ENCODE peak calls at places on chromosomes 16 and 17, in nine cellular contexts. K is naive thymus-derived CD4-positive, alpha-beta T cell; Y is osteoblast; U is GM23248; B is lower lobe of right lung; D is CD8-positive, alpha-beta T cell; G is body of pancreas; I is PC-9; W is neural progenitor cell. C is an unnamed sample.

GRCh38 chr17:81888105-81888987 is 3.0 kb downstream of the ALYREF start:
- DNase-seq in W (no peak), U (no peak), Y (peak; percentile 78), D (no peak), K (no peak), G (no peak), B (no peak), I (no peak), C (peak; percentile 42)

GRCh38 chr16:2529061-2529931 is 1.9 kb downstream of the CEMP1 start:
- DNase-seq in G (no peak), K (no peak), B (no peak), Y (peak; percentile 85), D (no peak), W (no peak), U (peak; percentile 51), I (no peak), C (peak; percentile 66)

GRCh38 chr17:16419074-16419928 is 3.9 kb downstream of the TRPV2 start:
- DNase-seq in W (no peak), U (peak; percentile 95), I (peak; percentile 81), Y (peak; percentile 97), G (peak; percentile 51), K (no peak), B (no peak), D (peak; percentile 37), C (peak; percentile 70)

GRCh38 chr17:42559076-42559475 is 2.9 kb upstream of the COASY start:
- DNase-seq in I (no peak), U (no peak), W (no peak), B (no peak), K (no peak), D (no peak), Y (no peak), G (no peak), C (no peak)

GRCh38 chr17:40848583-40849235 is 18.3 kb downstream of the KRT12 start:
- DNase-seq in D (no peak), B (no peak), W (no peak), U (no peak), Y (no peak), I (peak; percentile 74), K (no peak), G (no peak), C (no peak)

GRCh38 chr16:89815639-89816348 is 653 bp downstream of the FANCA start:
- DNase-seq in D (no peak), U (peak; percentile 29), G (no peak), B (no peak), W (peak; percentile 39), K (no peak), Y (peak; percentile 86), I (no peak), C (peak; percentile 64)

GRCh38 chr17:44518032-44518431 is 14.8 kb upstream of the GPATCH8 start:
- DNase-seq in Y (peak; percentile 90), G (no peak), U (peak; percentile 70), B (no peak), W (no peak), I (no peak), D (no peak), K (no peak), C (no peak)

GRCh38 chr16:72986011-72986410 is 61.9 kb downstream of the ZFHX3 start:
- DNase-seq in I (no peak), Y (no peak), W (no peak), D (no peak), G (no peak), B (no peak), U (peak; percentile 33), K (no peak), C (peak; percentile 48)

GRCh38 chr16:30007378-30007895 is 3.4 kb downstream of the DOC2A start:
- DNase-seq in D (no peak), G (no peak), I (no peak), Y (peak; percentile 84), B (no peak), W (no peak), U (no peak), K (no peak), C (no peak)

GRCh38 chr17:4584835-4585187 is 482 bp downstream of the SMTNL2 start:
- DNase-seq in B (no peak), K (no peak), G (no peak), Y (no peak), U (no peak), I (no peak), D (no peak), W (no peak), C (peak; percentile 78)

GRCh38 chr16:19722981-19723380 is 4.9 kb downstream of the IQCK start:
- DNase-seq in W (no peak), G (no peak), Y (no peak), K (no peak), B (no peak), D (no peak), I (no peak), U (no peak), C (peak; percentile 76)

GRCh38 chr16:46974352-46974751 is 878 bp upstream of the DNAJA2 start:
- DNase-seq in B (no peak), W (peak; percentile 13), Y (no peak), D (no peak), I (no peak), K (peak; percentile 24), G (no peak), U (peak; percentile 51), C (peak; percentile 53)

GRCh38 chr16:20620003-20620402 is 43.8 kb upstream of the ACSM2B start:
- DNase-seq in K (no peak), G (no peak), I (no peak), B (no peak), Y (no peak), U (no peak), W (no peak), D (no peak), C (no peak)

GRCh38 chr16:47374629-47375028 is 86.2 kb downstream of the ITFG1 start:
- DNase-seq in U (no peak), Y (no peak), D (no peak), K (no peak), G (no peak), W (no peak), I (no peak), B (no peak), C (no peak)

GRCh38 chr17:81097943-81098308 is 63.0 kb downstream of the BAIAP2 start:
- DNase-seq in Y (peak; percentile 97), U (peak; percentile 76), K (no peak), I (peak; percentile 61), G (no peak), W (no peak), D (no peak), B (peak; percentile 76), C (no peak)

GRCh38 chr17:58569216-58569615 is 54.8 kb upstream of the MTMR4 start:
- DNase-seq in W (no peak), U (no peak), Y (no peak), B (no peak), D (no peak), I (no peak), G (no peak), K (no peak), C (no peak)

GRCh38 chr17:40070895-40071719 is 8.3 kb downstream of the THRA start:
- DNase-seq in W (peak; percentile 54), D (no peak), U (peak; percentile 44), G (peak; percentile 96), Y (peak; percentile 39), B (peak; percentile 90), I (no peak), K (no peak), C (peak; percentile 76)

GRCh38 chr16:81421536-81421935 is 23.1 kb upstream of the CMIP start:
- DNase-seq in D (no peak), K (no peak), U (no peak), G (no peak), Y (no peak), B (no peak), W (no peak), I (peak; percentile 94), C (no peak)

GRCh38 chr16:84308120-84308519 is 13.4 kb downstream of the WFDC1 start:
- DNase-seq in B (peak; percentile 55), Y (peak; percentile 95), I (peak; percentile 55), W (peak; percentile 88), D (no peak), K (no peak), U (peak; percentile 72), G (peak; percentile 24), C (peak; percentile 91)

GRCh38 chr17:50779747-50780363 is 12.5 kb upstream of the ANKRD40CL start:
- DNase-seq in Y (no peak), K (peak; percentile 49), W (no peak), I (no peak), U (no peak), B (no peak), G (no peak), D (peak; percentile 18), C (no peak)

GRCh38 chr17:79952915-79953314 is 82.8 kb downstream of the TBC1D16 start:
- DNase-seq in I (no peak), W (no peak), K (no peak), B (no peak), Y (no peak), G (no peak), D (no peak), U (no peak), C (peak; percentile 38)

GRCh38 chr17:29732613-29733012 is 109.9 kb upstream of the CORO6 start:
- DNase-seq in I (peak; percentile 85), G (no peak), Y (no peak), W (no peak), B (no peak), K (no peak), U (no peak), D (no peak), C (no peak)

GRCh38 chr17:28663723-28664122 is 1.7 kb downstream of the SUPT6H start:
- DNase-seq in U (no peak), I (no peak), D (no peak), Y (no peak), G (no peak), W (no peak), B (no peak), K (no peak), C (no peak)
- H3K27ac ChIP-seq in U (no peak overlapping the region), I (no peak overlapping the region), D (no peak overlapping the region), Y (peak overlapping the region; percentile 27), G (no peak overlapping the region), W (no peak overlapping the region), B (no peak overlapping the region), K (peak overlapping the region; percentile 90), C (no peak overlapping the region)

DNA sequence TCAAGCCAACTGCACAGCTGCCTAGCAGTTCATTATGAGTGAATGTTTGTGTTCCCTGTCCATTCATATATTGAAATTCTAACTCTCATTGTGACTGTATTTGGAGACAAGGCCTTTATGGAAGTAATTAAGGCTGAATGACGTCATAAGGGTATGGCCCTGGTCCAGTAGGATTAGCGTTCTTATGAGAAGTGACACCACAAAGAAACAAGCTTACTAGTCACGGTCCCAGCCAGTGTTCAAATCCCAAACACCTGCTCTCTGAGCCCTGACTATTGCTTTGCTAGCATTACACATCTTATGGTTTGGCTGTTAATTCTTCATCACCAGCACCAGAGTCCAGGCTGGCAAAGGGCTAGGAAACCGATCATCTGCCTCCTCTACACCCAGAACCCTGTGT is 2.2 kb downstream of the ZNF668 start:
- DNase-seq in K (no peak), W (peak; percentile 28), D (no peak), B (no peak), Y (peak; percentile 97), I (no peak), G (no peak), U (peak; percentile 90), C (no peak)
- H3K4me3 ChIP-seq in K (peak overlapping the region; percentile 89), W (peak overlapping the region; percentile 77), D (no peak overlapping the region), B (peak overlapping the region; percentile 99), Y (peak overlapping the region; percentile 94), I (peak overlapping the region; percentile 89), G (no peak overlapping the region), U (peak overlapping the region; percentile 93), C (peak overlapping the region; percentile 94)

GRCh38 chr17:78736526-78737079 is 45.5 kb downstream of the CYTH1 start:
- DNase-seq in U (no peak), D (peak; percentile 47), G (peak; percentile 94), W (no peak), B (peak; percentile 93), K (peak; percentile 79), Y (no peak), I (peak; percentile 85), C (peak; percentile 94)
- H3K27ac ChIP-seq in U (peak overlapping the region; percentile 31), D (peak overlapping the region; percentile 58), G (peak overlapping the region; percentile 86), W (no peak overlapping the region), B (peak overlapping the region; percentile 90), K (peak overlapping the region; percentile 79), Y (peak overlapping the region; percentile 85), I (peak overlapping the region; percentile 87), C (no peak overlapping the region)

GRCh38 chr17:75088902-75089417 is 1.2 kb downstream of the SLC16A5 start:
- DNase-seq in K (no peak), I (peak; percentile 78), B (no peak), W (no peak), D (no peak), G (no peak), U (peak; percentile 69), Y (peak; percentile 96), C (peak; percentile 92)
- H3K4me3 ChIP-seq in K (peak overlapping the region; percentile 60), I (peak overlapping the region; percentile 93), B (peak overlapping the region; percentile 74), W (peak overlapping the region; percentile 62), D (no peak overlapping the region), G (no peak overlapping the region), U (peak overlapping the region; percentile 76), Y (peak overlapping the region; percentile 82), C (peak overlapping the region; percentile 89)